ENCODE peak calls at places on chromosomes 7 and 10, in four cellular contexts. P, N, F and E are unnamed samples.

GRCh38 chr7:116227678-116228239 is 17.4 kb downstream of the TES start:
- DNase-seq in P (no peak), N (no peak), F (no peak), E (no peak)

GRCh38 chr10:6918305-6918704 is 338.2 kb upstream of the PRKCQ start:
- DNase-seq in P (no peak), N (no peak), F (no peak), E (peak; percentile 42)

GRCh38 chr10:4533626-4534025 is 292.4 kb upstream of the AKR1E2 start:
- DNase-seq in P (no peak), N (no peak), F (peak; percentile 68), E (no peak)

GRCh38 chr7:15643000-15643705 is 43.3 kb downstream of the MEOX2 start:
- DNase-seq in P (no peak), N (no peak), F (no peak), E (no peak)

GRCh38 chr10:119538632-119539358 is 3.7 kb downstream of the RGS10 start:
- DNase-seq in P (no peak), N (no peak), F (no peak), E (no peak)

GRCh38 chr7:129401228-129401967 is 32.8 kb upstream of the STRIP2 start:
- DNase-seq in P (no peak), N (no peak), F (no peak), E (no peak)

GRCh38 chr10:93991596-93992284 is 2.0 kb upstream of the PLCE1 start:
- DNase-seq in P (peak; percentile 61), N (no peak), F (peak; percentile 27), E (no peak)

GRCh38 chr10:78053201-78053868 is 19.7 kb downstream of the RPS24 start:
- DNase-seq in P (no peak), N (no peak), F (no peak), E (no peak)

GRCh38 chr10:104120061-104120460 is 1.9 kb upstream of the SFR1 start:
- DNase-seq in P (no peak), N (no peak), F (no peak), E (no peak)

GRCh38 chr7:149850007-149850594 is 11.9 kb downstream of the ZNF862 start:
- DNase-seq in P (no peak), N (no peak), F (no peak), E (no peak)

GRCh38 chr10:123014772-123015171 is 6.0 kb downstream of the ACADSB start:
- DNase-seq in P (no peak), N (no peak), F (no peak), E (no peak)

GRCh38 chr7:74311305-74311744 is 22.1 kb downstream of the CLIP2 start:
- DNase-seq in P (no peak), N (no peak), F (no peak), E (no peak)

GRCh38 chr7:2175514-2175913 is 57.2 kb downstream of the MAD1L1 start:
- DNase-seq in P (no peak), N (no peak), F (no peak), E (peak; percentile 57)

GRCh38 chr7:2175091-2175490 is 57.7 kb downstream of the MAD1L1 start:
- DNase-seq in P (no peak), N (no peak), F (no peak), E (no peak)

GRCh38 chr7:2172311-2173183 is 60.2 kb downstream of the MAD1L1 start:
- DNase-seq in P (no peak), N (no peak), F (peak; percentile 90), E (peak; percentile 72)

GRCh38 chr7:2171855-2172254 is 60.9 kb downstream of the MAD1L1 start:
- DNase-seq in P (no peak), N (no peak), F (no peak), E (no peak)

GRCh38 chr7:2173184-2173827 is 59.4 kb downstream of the MAD1L1 start:
- DNase-seq in P (no peak), N (no peak), F (no peak), E (no peak)
- H3K27ac ChIP-seq in P (peak overlapping the region; percentile 29), N (no peak overlapping the region), F (no peak overlapping the region), E (no peak overlapping the region)

GRCh38 chr10:97217299-97217698 is 31.5 kb upstream of the SLIT1 start:
- DNase-seq in P (no peak), N (no peak), F (no peak), E (no peak)

GRCh38 chr10:97213431-97213830 is 27.7 kb upstream of the SLIT1 start:
- DNase-seq in P (no peak), N (no peak), F (no peak), E (no peak)

GRCh38 chr10:97220371-97220770 is 34.6 kb upstream of the SLIT1 start:
- DNase-seq in P (no peak), N (no peak), F (no peak), E (no peak)

GRCh38 chr10:97211229-97211628 is 25.5 kb upstream of the SLIT1 start:
- DNase-seq in P (no peak), N (no peak), F (no peak), E (no peak)

GRCh38 chr10:97215619-97216018 is 29.9 kb upstream of the SLIT1 start:
- DNase-seq in P (no peak), N (no peak), F (no peak), E (no peak)
- H3K27ac ChIP-seq in P (no peak overlapping the region), N (no peak overlapping the region), F (no peak overlapping the region), E (no peak overlapping the region)

GRCh38 chr7:52197234-52197633 is 838.2 kb upstream of the POM121L12 start:
- DNase-seq in P (no peak), N (no peak), F (no peak), E (no peak)
- H3K27ac ChIP-seq in P (no peak overlapping the region), N (no peak overlapping the region), F (no peak overlapping the region), E (no peak overlapping the region)

GRCh38 chr10:79168231-79168630 is 99.5 kb downstream of the ZMIZ1 start:
- DNase-seq in P (no peak), N (no peak), F (no peak), E (no peak)

GRCh38 chr10:79171504-79171903 is 102.7 kb downstream of the ZMIZ1 start:
- DNase-seq in P (no peak), N (no peak), F (no peak), E (peak; percentile 24)

GRCh38 chr10:79172881-79173280 is 104.1 kb downstream of the ZMIZ1 start:
- DNase-seq in P (no peak), N (no peak), F (no peak), E (peak; percentile 47)

GRCh38 chr10:79167537-79167936 is 98.8 kb downstream of the ZMIZ1 start:
- DNase-seq in P (no peak), N (no peak), F (no peak), E (no peak)

DNA sequence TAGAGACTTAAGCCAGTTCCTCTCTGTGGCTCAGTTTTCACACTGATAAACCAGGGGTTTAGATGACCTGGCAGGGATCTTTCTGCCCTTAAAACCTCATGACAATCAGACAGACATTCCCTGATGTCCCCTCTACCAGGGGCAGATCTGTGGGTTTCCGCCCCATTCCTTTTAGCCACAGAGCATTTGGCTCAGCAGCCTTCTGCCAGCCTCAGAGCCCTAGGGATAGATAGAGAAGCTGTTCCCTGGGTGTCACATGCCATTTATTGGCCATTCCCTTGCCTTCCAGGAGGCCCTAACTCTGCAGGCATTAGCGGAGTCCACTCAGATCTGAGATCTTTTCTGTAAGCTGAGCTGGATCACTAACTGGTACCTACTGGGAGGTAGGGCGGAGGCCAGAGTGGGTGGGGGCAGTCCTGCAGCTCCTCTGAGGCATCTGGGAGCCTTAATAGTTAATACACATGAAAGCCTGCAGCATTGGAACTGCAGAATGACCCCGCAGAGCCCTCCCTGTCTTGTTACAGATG is 101.5 kb downstream of the ZMIZ1 start:
- DNase-seq in P (no peak), N (no peak), F (no peak), E (no peak)
- H3K27ac ChIP-seq in P (peak overlapping the region; percentile 22), N (no peak overlapping the region), F (no peak overlapping the region), E (no peak overlapping the region)

GRCh38 chr7:136053689-136054485 is 76.7 kb upstream of the MTPN start:
- DNase-seq in P (no peak), N (no peak), F (no peak), E (no peak)
- H3K27ac ChIP-seq in P (no peak overlapping the region), N (no peak overlapping the region), F (no peak overlapping the region), E (no peak overlapping the region)

GRCh38 chr10:113663908-113664307 is at the start of gene NRAP:
- DNase-seq in P (no peak), N (no peak), F (no peak), E (no peak)

GRCh38 chr10:113663142-113663541 is 699 bp downstream of the NRAP start:
- DNase-seq in P (no peak), N (no peak), F (no peak), E (no peak)

GRCh38 chr10:113665352-113665751 is 1.5 kb upstream of the NRAP start:
- DNase-seq in P (no peak), N (no peak), F (no peak), E (no peak)

GRCh38 chr10:113666682-113667252 is 2.9 kb upstream of the NRAP start:
- DNase-seq in P (no peak), N (no peak), F (no peak), E (no peak)

GRCh38 chr10:113665806-113666354 is 2.0 kb upstream of the NRAP start:
- DNase-seq in P (no peak), N (no peak), F (peak; percentile 66), E (no peak)
- H3K27ac ChIP-seq in P (no peak overlapping the region), N (no peak overlapping the region), F (peak overlapping the region; percentile 13), E (no peak overlapping the region)

GRCh38 chr10:88769384-88769783 is 9.6 kb downstream of the LIPN start:
- DNase-seq in P (no peak), N (no peak), F (no peak), E (no peak)
- H3K27ac ChIP-seq in P (no peak overlapping the region), N (no peak overlapping the region), F (no peak overlapping the region), E (no peak overlapping the region)